ENCODE peak calls at places on chromosomes 3 and 15, in six cellular contexts. X is ovary, H is heart right ventricle, W is thyroid gland, G is suprapubic skin, Y is colonic mucosa. C is an unnamed sample.
A peak's percentile ranks its signal among the peaks of the same experiment; 100 is the strongest.

GRCh38 chr15:101012326-101013040 is 93.3 kb downstream of the LRRK1 start:
- DNase-seq in W (no peak), Y (peak; percentile 15), X (no peak), H (no peak), G (peak; percentile 49), C (no peak)

GRCh38 chr3:28576590-28577220 is 228.1 kb upstream of the AZI2 start:
- DNase-seq in H (no peak), G (no peak), Y (no peak), W (peak; percentile 8), X (no peak), C (no peak)

GRCh38 chr15:29731865-29732264 is 90.4 kb downstream of the TJP1 start:
- DNase-seq in X (no peak), W (no peak), Y (no peak), G (no peak), H (no peak), C (no peak)

GRCh38 chr3:80374423-80374822 is 606.6 kb upstream of the ROBO1 start:
- DNase-seq in G (no peak), X (no peak), Y (no peak), H (no peak), W (no peak), C (no peak)

GRCh38 chr15:84818221-84819131 is 1.3 kb downstream of the ALPK3 start:
- DNase-seq in Y (no peak), G (no peak), W (peak; percentile 35), H (no peak), X (no peak), C (peak; percentile 70)

GRCh38 chr3:29516164-29516563 is 235.3 kb downstream of the RBMS3 start:
- DNase-seq in G (no peak), Y (no peak), W (no peak), X (no peak), H (no peak), C (no peak)

GRCh38 chr3:14135581-14135980 is 10.7 kb downstream of the TMEM43 start:
- DNase-seq in W (no peak), H (no peak), X (no peak), Y (no peak), G (no peak), C (no peak)

GRCh38 chr3:65995030-65995429 is 43.7 kb downstream of the MAGI1 start:
- DNase-seq in W (no peak), Y (no peak), G (no peak), H (no peak), X (no peak), C (no peak)

GRCh38 chr3:181695661-181696491 is 15.8 kb upstream of the SOX2 start:
- DNase-seq in Y (no peak), G (no peak), W (peak; percentile 24), X (peak; percentile 32), H (no peak), C (no peak)

GRCh38 chr3:117628896-117629295 is 919.3 kb downstream of the TUSC7 start:
- DNase-seq in H (no peak), Y (no peak), G (no peak), W (no peak), X (no peak), C (no peak)

GRCh38 chr15:67992834-67993233 is 61.3 kb upstream of the PIAS1 start:
- DNase-seq in G (no peak), W (no peak), Y (peak; percentile 16), X (no peak), H (no peak), C (no peak)

GRCh38 chr15:64653757-64654156 is 121.6 kb downstream of the RBPMS2 start:
- DNase-seq in W (no peak), Y (no peak), G (no peak), H (no peak), X (no peak), C (no peak)

GRCh38 chr3:186931487-186932280 is 1.4 kb downstream of the ST6GAL1 start:
- DNase-seq in X (no peak), H (peak; percentile 51), G (peak; percentile 67), W (peak; percentile 87), Y (peak; percentile 84), C (peak; percentile 75)

GRCh38 chr15:23877502-23878412 is 190.7 kb upstream of the NDN start:
- DNase-seq in G (no peak), Y (peak; percentile 58), W (peak; percentile 57), H (peak; percentile 31), X (peak; percentile 57), C (no peak)

GRCh38 chr15:70266412-70267089 is 168.8 kb upstream of the TLE3 start:
- DNase-seq in X (peak; percentile 86), Y (peak; percentile 42), G (peak; percentile 86), W (peak; percentile 39), H (peak; percentile 71), C (peak; percentile 90)

GRCh38 chr15:70264014-70264492 is 166.3 kb upstream of the TLE3 start:
- DNase-seq in H (no peak), W (no peak), G (no peak), X (peak; percentile 48), Y (no peak), C (no peak)

GRCh38 chr15:70264738-70265465 is 167.2 kb upstream of the TLE3 start:
- DNase-seq in X (peak; percentile 47), W (no peak), Y (no peak), G (no peak), H (no peak), C (no peak)

GRCh38 chr15:70265986-70266385 is 168.3 kb upstream of the TLE3 start:
- DNase-seq in W (no peak), X (no peak), G (no peak), Y (no peak), H (no peak), C (no peak)

DNA sequence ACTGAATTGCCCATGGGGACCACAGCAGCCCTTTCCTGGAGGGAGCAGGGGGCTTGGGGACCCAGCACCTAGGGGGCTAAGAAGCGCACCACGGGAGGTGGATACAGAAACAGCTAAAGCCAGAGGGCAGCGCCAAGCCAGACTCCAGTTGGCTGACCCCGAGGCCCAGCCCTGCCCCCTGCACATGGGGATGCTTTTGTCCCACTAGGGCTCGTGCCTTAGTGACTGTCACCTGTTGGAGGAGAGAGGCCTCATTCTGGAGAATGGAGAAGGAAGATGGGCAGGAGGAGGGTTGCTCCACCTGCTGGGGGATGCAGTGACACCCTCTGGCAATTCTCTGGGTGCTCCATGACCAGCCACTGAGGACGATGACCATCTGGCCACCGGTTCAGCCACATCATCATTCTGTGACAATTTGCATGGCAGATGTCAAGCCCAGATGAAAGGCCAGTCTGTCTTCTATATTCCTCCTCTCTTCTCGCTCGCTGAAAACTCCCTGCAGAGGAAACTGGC is 167.8 kb upstream of the TLE3 start:
- DNase-seq in W (no peak), Y (no peak), G (no peak), H (no peak), X (no peak), C (no peak)
- TF ChIP-seq CTCF in W (no peak), Y (no peak), G (no peak), H (peak; percentile 8), X (no peak), C (no peak)

GRCh38 chr15:51405646-51406194 is 64.3 kb downstream of the GLDN start:
- DNase-seq in G (no peak), Y (peak; percentile 0), X (no peak), W (peak; percentile 28), H (no peak), C (no peak)
- H3K27ac ChIP-seq in G (no peak overlapping the region), Y (no peak overlapping the region), X (no peak overlapping the region), W (peak overlapping the region; percentile 25), H (no peak overlapping the region), C (no peak overlapping the region)

DNA sequence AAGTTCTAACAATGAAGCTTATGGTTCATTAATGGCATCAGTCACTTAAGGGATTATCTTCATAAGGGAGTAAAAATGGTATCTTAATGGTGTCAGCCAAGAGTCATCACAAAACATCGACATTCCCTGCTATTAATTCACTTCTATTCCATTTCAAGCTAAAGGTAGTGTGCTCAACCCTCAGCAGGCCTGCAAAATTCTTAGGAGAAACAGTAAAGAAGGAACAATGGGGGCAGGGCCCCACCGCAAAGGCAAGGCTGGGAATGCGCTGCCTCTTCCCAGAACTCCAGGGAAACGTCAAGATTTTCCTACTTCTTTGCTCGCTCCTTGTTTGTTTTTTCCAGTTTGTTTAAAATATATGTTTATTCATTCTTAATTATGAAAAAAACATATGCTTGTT is 187.3 kb upstream of the TSC22D2 start:
- DNase-seq in W (no peak), G (no peak), H (no peak), Y (no peak), X (no peak), C (no peak)
- H3K4me3 ChIP-seq in W (no peak overlapping the region), G (peak overlapping the region; percentile 36), H (peak overlapping the region; percentile 26), Y (peak overlapping the region; percentile 8), X (peak overlapping the region; percentile 27), C (peak overlapping the region; percentile 32)

DNA sequence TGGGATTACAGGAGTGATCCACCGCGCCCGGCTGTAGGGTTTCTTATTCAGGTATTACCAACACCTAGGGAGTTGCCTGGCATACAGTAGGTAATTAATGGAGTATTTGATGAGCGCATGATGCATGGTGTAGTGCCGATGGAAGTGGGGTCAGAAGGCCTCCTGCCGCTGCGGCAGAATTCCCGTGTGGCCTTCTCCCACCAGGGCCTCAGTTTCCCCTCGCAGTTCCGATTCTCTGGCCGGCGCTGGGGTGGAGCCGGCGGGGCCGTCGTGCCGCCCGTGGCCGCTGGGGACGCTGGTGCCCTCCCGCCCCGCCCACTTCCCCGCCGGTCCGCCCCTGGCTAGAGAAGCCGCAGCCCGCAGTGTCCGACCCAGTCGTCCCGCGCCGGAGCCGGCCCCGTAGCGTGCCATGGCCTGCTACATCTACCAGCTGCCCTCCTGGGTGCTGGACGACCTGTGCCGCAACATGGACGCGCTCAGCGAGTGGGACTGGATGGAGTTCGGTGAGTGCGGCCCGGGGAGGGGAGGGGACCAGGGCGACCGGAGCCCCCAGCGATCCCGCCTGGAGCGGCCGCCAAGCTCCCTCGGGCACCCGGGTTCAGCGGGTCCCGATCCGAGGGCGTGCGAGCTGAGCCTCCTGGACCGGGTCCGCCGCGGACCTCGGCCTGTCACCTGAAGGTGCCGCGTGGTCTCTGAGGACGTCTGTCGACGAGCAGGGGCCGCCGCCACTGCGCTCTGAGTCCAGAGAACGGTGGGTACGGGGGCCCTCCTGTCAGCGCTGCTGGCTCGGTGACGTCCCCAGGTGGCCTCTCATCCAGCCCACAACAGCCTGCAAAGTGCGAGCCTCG is at the start of gene IRAK2:
- DNase-seq in G (peak; percentile 87), H (peak; percentile 80), W (peak; percentile 73), Y (peak; percentile 77), X (peak; percentile 73), C (peak; percentile 68)
- TF ChIP-seq CTCF in G (peak; percentile 43), H (peak; percentile 97), W (peak; percentile 42), Y (peak; percentile 98), X (peak; percentile 93), C (peak; percentile 99)

GRCh38 chr15:22844421-22845288 is 6.2 kb downstream of the NIPA2 start:
- DNase-seq in X (no peak), Y (no peak), G (no peak), H (no peak), W (no peak), C (no peak)

GRCh38 chr15:22846073-22846472 is 7.6 kb downstream of the NIPA2 start:
- DNase-seq in W (no peak), H (no peak), Y (no peak), X (no peak), G (no peak), C (no peak)

GRCh38 chr15:22851513-22851912 is 13.0 kb downstream of the NIPA2 start:
- DNase-seq in H (no peak), G (no peak), W (no peak), Y (no peak), X (no peak), C (no peak)

GRCh38 chr15:22845289-22845900 is 6.9 kb downstream of the NIPA2 start:
- DNase-seq in H (no peak), G (no peak), X (no peak), Y (no peak), W (peak; percentile 61), C (no peak)

GRCh38 chr15:22850055-22850454 is 11.6 kb downstream of the NIPA2 start:
- DNase-seq in W (no peak), X (no peak), Y (no peak), G (no peak), H (no peak), C (no peak)
- H3K27ac ChIP-seq in W (no peak overlapping the region), X (no peak overlapping the region), Y (no peak overlapping the region), G (no peak overlapping the region), H (no peak overlapping the region), C (no peak overlapping the region)

GRCh38 chr3:101677436-101678286 is 729 bp upstream of the ZBTB11 start:
- DNase-seq in Y (no peak), H (peak; percentile 30), G (peak; percentile 68), W (no peak), X (peak; percentile 39), C (peak; percentile 70)
- H3K4me3 ChIP-seq in Y (peak overlapping the region; percentile 99), H (peak overlapping the region; percentile 24), G (peak overlapping the region; percentile 100), W (no peak overlapping the region), X (peak overlapping the region; percentile 24), C (peak overlapping the region; percentile 100)